ENCODE peak calls at places on chromosomes 6 and 20, in four cellular contexts. A, D, H and R are unnamed samples.

GRCh38 chr6:166721576-166721975 is 94.5 kb upstream of the RPS6KA2 start:
- DNase-seq in A (no peak), D (no peak), H (no peak), R (no peak)

GRCh38 chr6:134935076-134935475 is 14.8 kb downstream of the ALDH8A1 start:
- DNase-seq in A (no peak), D (no peak), H (no peak), R (peak; percentile 67)

GRCh38 chr6:157469378-157469777 is 88.4 kb downstream of the ZDHHC14 start:
- DNase-seq in A (no peak), D (no peak), H (no peak), R (no peak)

GRCh38 chr20:41249781-41250281 is 67.7 kb downstream of the ZHX3 start:
- DNase-seq in A (peak; percentile 75), D (no peak), H (peak; percentile 45), R (peak; percentile 29)

GRCh38 chr20:44594730-44595129 is 12.4 kb downstream of the PKIG start:
- DNase-seq in A (peak; percentile 28), D (no peak), H (no peak), R (peak; percentile 96)

GRCh38 chr20:37734228-37734980 is 40.6 kb downstream of the CTNNBL1 start:
- DNase-seq in A (no peak), D (no peak), H (no peak), R (peak; percentile 38)

GRCh38 chr6:17705778-17706579 is 746 bp downstream of the NUP153 start:
- DNase-seq in A (peak; percentile 70), D (no peak), H (no peak), R (peak; percentile 67)

GRCh38 chr20:39376788-39377187 is 414.6 kb downstream of the DHX35 start:
- DNase-seq in A (no peak), D (no peak), H (no peak), R (no peak)

GRCh38 chr20:23441850-23442313 is 2.4 kb downstream of the CSTL1 start:
- DNase-seq in A (peak; percentile 77), D (peak; percentile 43), H (peak; percentile 69), R (peak; percentile 72)

GRCh38 chr6:38170666-38171065 is 351.1 kb downstream of the ZFAND3 start:
- DNase-seq in A (no peak), D (no peak), H (no peak), R (no peak)

GRCh38 chr6:38169826-38170526 is 350.4 kb downstream of the ZFAND3 start:
- DNase-seq in A (no peak), D (no peak), H (no peak), R (no peak)

GRCh38 chr6:43709654-43710303 is 22.2 kb upstream of the MRPS18A start:
- DNase-seq in A (no peak), D (no peak), H (no peak), R (no peak)

GRCh38 chr20:60365882-60366281 is 407.7 kb downstream of the CDH26 start:
- DNase-seq in A (no peak), D (no peak), H (no peak), R (no peak)

GRCh38 chr6:28634406-28634757 is 108.7 kb downstream of the GPX5 start:
- DNase-seq in A (no peak), D (no peak), H (no peak), R (no peak)

GRCh38 chr6:161660666-161661571 is 387.1 kb upstream of the AGPAT4 start:
- DNase-seq in A (no peak), D (no peak), H (no peak), R (no peak)

GRCh38 chr6:82176616-82177015 is 70.9 kb downstream of the IBTK start:
- DNase-seq in A (no peak), D (no peak), H (no peak), R (no peak)

GRCh38 chr20:59022754-59023153 is 3.5 kb downstream of the TUBB1 start:
- DNase-seq in A (no peak), D (no peak), H (no peak), R (no peak)

GRCh38 chr6:40359808-40360207 is 227.4 kb downstream of the LRFN2 start:
- DNase-seq in A (no peak), D (no peak), H (no peak), R (no peak)
- TF ChIP-seq FOS in A (no peak), D (no peak), H (no peak), R (no peak)

GRCh38 chr6:106119526-106119925 is 33.4 kb downstream of the PRDM1 start:
- DNase-seq in A (no peak), D (no peak), H (no peak), R (no peak)
- H2AFZ ChIP-seq in A (no peak overlapping the region), D (no peak overlapping the region), H (peak overlapping the region; percentile 46), R (peak overlapping the region; percentile 37)

GRCh38 chr6:140018588-140018987 is 644.1 kb upstream of the CITED2 start:
- DNase-seq in A (peak; percentile 19), D (no peak), H (no peak), R (no peak)
- TF ChIP-seq FOS in A (no peak), D (no peak), H (no peak), R (no peak)

GRCh38 chr6:139570166-139570565 is 195.7 kb upstream of the CITED2 start:
- DNase-seq in A (no peak), D (no peak), H (no peak), R (no peak)
- H2AFZ ChIP-seq in A (peak overlapping the region; percentile 2), D (no peak overlapping the region), H (no peak overlapping the region), R (no peak overlapping the region)